ENCODE peak calls at places on chromosomes 5 and 9, in four cellular contexts. One of them, this sample, is unnamed.

GRCh38 chr5:136042665-136043121 is 13.9 kb downstream of the TGFBI start:
- DNase-seq in GM20000: no peak
- DNase-seq in cardiac fibroblast: peak; percentile 35
- DNase-seq in lower lobe of right lung: no peak
- DNase-seq in this sample: no peak

GRCh38 chr9:29176231-29176630 is 1603.0 kb upstream of the C9orf72 start:
- DNase-seq in lower lobe of right lung: no peak
- DNase-seq in cardiac fibroblast: no peak
- DNase-seq in GM20000: no peak
- DNase-seq in this sample: no peak

GRCh38 chr9:117293199-117294114 is 121.4 kb downstream of the ASTN2 start:
- DNase-seq in lower lobe of right lung: no peak
- DNase-seq in cardiac fibroblast: no peak
- DNase-seq in GM20000: no peak
- DNase-seq in this sample: no peak

GRCh38 chr5:179274321-179275315 is 70.6 kb downstream of the ADAMTS2 start:
- DNase-seq in GM20000: no peak
- DNase-seq in lower lobe of right lung: peak; percentile 37
- DNase-seq in cardiac fibroblast: no peak
- DNase-seq in this sample: no peak

GRCh38 chr5:171310816-171311697 is 2.0 kb downstream of the TLX3 start:
- DNase-seq in cardiac fibroblast: peak; percentile 32
- DNase-seq in GM20000: peak; percentile 69
- DNase-seq in lower lobe of right lung: no peak
- DNase-seq in this sample: no peak

GRCh38 chr5:138972230-138972629 is 97.1 kb upstream of the LRRTM2 start:
- DNase-seq in GM20000: no peak
- DNase-seq in cardiac fibroblast: no peak
- DNase-seq in lower lobe of right lung: no peak
- DNase-seq in this sample: no peak

GRCh38 chr5:147558826-147559225 is 49.0 kb upstream of the DPYSL3 start:
- DNase-seq in cardiac fibroblast: peak; percentile 90
- DNase-seq in GM20000: peak; percentile 9
- DNase-seq in lower lobe of right lung: no peak
- DNase-seq in this sample: no peak

GRCh38 chr9:137666505-137666809 is 47.7 kb downstream of the EHMT1 start:
- DNase-seq in cardiac fibroblast: no peak
- DNase-seq in lower lobe of right lung: no peak
- DNase-seq in GM20000: no peak
- DNase-seq in this sample: no peak

GRCh38 chr5:6197427-6197826 is 180.9 kb downstream of the MED10 start:
- DNase-seq in lower lobe of right lung: no peak
- DNase-seq in GM20000: no peak
- DNase-seq in cardiac fibroblast: no peak
- DNase-seq in this sample: no peak

GRCh38 chr5:115831163-115831768 is 10.1 kb downstream of the ATG12 start:
- DNase-seq in lower lobe of right lung: no peak
- DNase-seq in GM20000: peak; percentile 49
- DNase-seq in cardiac fibroblast: peak; percentile 55
- DNase-seq in this sample: no peak

GRCh38 chr5:143581148-143581547 is 177.7 kb upstream of the NR3C1 start:
- DNase-seq in lower lobe of right lung: no peak
- DNase-seq in GM20000: no peak
- DNase-seq in cardiac fibroblast: no peak
- DNase-seq in this sample: no peak

GRCh38 chr5:19555876-19556275 is 432.1 kb downstream of the CDH18 start:
- DNase-seq in cardiac fibroblast: no peak
- DNase-seq in GM20000: no peak
- DNase-seq in lower lobe of right lung: no peak
- DNase-seq in this sample: no peak

GRCh38 chr9:91130796-91131318 is 230.9 kb downstream of the AUH start:
- DNase-seq in lower lobe of right lung: no peak
- DNase-seq in cardiac fibroblast: no peak
- DNase-seq in GM20000: no peak
- DNase-seq in this sample: no peak

GRCh38 chr9:130940693-130941576 is 1.9 kb upstream of the FIBCD1 start:
- DNase-seq in cardiac fibroblast: peak; percentile 44
- DNase-seq in lower lobe of right lung: peak; percentile 83
- DNase-seq in GM20000: peak; percentile 91
- DNase-seq in this sample: peak; percentile 88

GRCh38 chr5:932628-933250 is 40.1 kb downstream of the TRIP13 start:
- DNase-seq in lower lobe of right lung: no peak
- DNase-seq in GM20000: no peak
- DNase-seq in cardiac fibroblast: peak; percentile 47
- DNase-seq in this sample: no peak

GRCh38 chr5:82987188-82987587 is 90.0 kb downstream of the TMEM167A start:
- DNase-seq in cardiac fibroblast: no peak
- DNase-seq in GM20000: no peak
- DNase-seq in lower lobe of right lung: no peak
- DNase-seq in this sample: no peak

GRCh38 chr9:38024036-38024681 is 44.9 kb downstream of the SHB start:
- DNase-seq in cardiac fibroblast: peak; percentile 72
- DNase-seq in GM20000: no peak
- DNase-seq in lower lobe of right lung: peak; percentile 75
- DNase-seq in this sample: peak; percentile 62

GRCh38 chr9:135644631-135645218 is 5.4 kb upstream of the GLT6D1 start:
- DNase-seq in cardiac fibroblast: no peak
- DNase-seq in lower lobe of right lung: no peak
- DNase-seq in GM20000: no peak
- DNase-seq in this sample: no peak

GRCh38 chr9:78857371-78858225 is 560.7 kb downstream of the PSAT1 start:
- DNase-seq in cardiac fibroblast: no peak
- DNase-seq in lower lobe of right lung: no peak
- DNase-seq in GM20000: no peak
- DNase-seq in this sample: no peak

GRCh38 chr9:100216178-100216787 is 117.2 kb downstream of the INVS start:
- DNase-seq in lower lobe of right lung: peak; percentile 43
- DNase-seq in GM20000: peak; percentile 52
- DNase-seq in cardiac fibroblast: peak; percentile 68
- DNase-seq in this sample: no peak

GRCh38 chr9:127720031-127720864 is 4.4 kb downstream of the TTC16 start:
- DNase-seq in GM20000: no peak
- DNase-seq in lower lobe of right lung: no peak
- DNase-seq in cardiac fibroblast: no peak
- DNase-seq in this sample: no peak

GRCh38 chr5:19837536-19838179 is 150.3 kb downstream of the CDH18 start:
- DNase-seq in cardiac fibroblast: no peak
- DNase-seq in GM20000: no peak
- DNase-seq in lower lobe of right lung: no peak
- DNase-seq in this sample: no peak

GRCh38 chr5:82806513-82806912 is 270.7 kb downstream of the TMEM167A start:
- DNase-seq in cardiac fibroblast: peak; percentile 28
- DNase-seq in lower lobe of right lung: no peak
- DNase-seq in GM20000: no peak
- DNase-seq in this sample: no peak

GRCh38 chr9:38132956-38133355 is 63.9 kb upstream of the SHB start:
- DNase-seq in lower lobe of right lung: no peak
- DNase-seq in cardiac fibroblast: no peak
- DNase-seq in GM20000: no peak
- DNase-seq in this sample: no peak

GRCh38 chr5:73902327-73903051 is 276.5 kb downstream of the ARHGEF28 start:
- DNase-seq in cardiac fibroblast: peak; percentile 81
- DNase-seq in GM20000: peak; percentile 57
- DNase-seq in lower lobe of right lung: no peak
- DNase-seq in this sample: no peak

GRCh38 chr9:92971776-92972175 is 24.5 kb downstream of the FGD3 start:
- DNase-seq in GM20000: no peak
- DNase-seq in cardiac fibroblast: no peak
- DNase-seq in lower lobe of right lung: no peak
- DNase-seq in this sample: no peak

GRCh38 chr9:73023025-73023541 is 70.2 kb upstream of the ALDH1A1 start:
- DNase-seq in GM20000: peak; percentile 23
- DNase-seq in cardiac fibroblast: peak; percentile 80
- DNase-seq in lower lobe of right lung: no peak
- DNase-seq in this sample: peak; percentile 66

GRCh38 chr5:138460032-138460693 is 5.1 kb upstream of the EGR1 start:
- DNase-seq in lower lobe of right lung: peak; percentile 15
- DNase-seq in GM20000: no peak
- DNase-seq in cardiac fibroblast: no peak
- DNase-seq in this sample: no peak

GRCh38 chr9:127102176-127102575 is 20.3 kb downstream of the ANGPTL2 start:
- DNase-seq in cardiac fibroblast: no peak
- DNase-seq in lower lobe of right lung: no peak
- DNase-seq in GM20000: no peak
- DNase-seq in this sample: no peak

GRCh38 chr5:139967353-139967752 is 75.7 kb downstream of the NRG2 start:
- DNase-seq in GM20000: no peak
- DNase-seq in lower lobe of right lung: no peak
- DNase-seq in cardiac fibroblast: no peak
- DNase-seq in this sample: no peak

GRCh38 chr9:84711936-84712335 is 42.4 kb downstream of the NTRK2 start:
- DNase-seq in cardiac fibroblast: peak; percentile 3
- DNase-seq in lower lobe of right lung: no peak
- DNase-seq in GM20000: no peak
- DNase-seq in this sample: no peak

GRCh38 chr5:135149956-135150723 is 116.1 kb upstream of the PITX1 start:
- DNase-seq in lower lobe of right lung: no peak
- DNase-seq in GM20000: no peak
- DNase-seq in cardiac fibroblast: no peak
- DNase-seq in this sample: no peak

GRCh38 chr9:95270790-95271189 is 46.7 kb downstream of the FANCC start:
- DNase-seq in lower lobe of right lung: no peak
- DNase-seq in GM20000: no peak
- DNase-seq in cardiac fibroblast: no peak
- DNase-seq in this sample: no peak

GRCh38 chr5:109863752-109864151 is 174.0 kb downstream of the MAN2A1 start:
- DNase-seq in cardiac fibroblast: peak; percentile 63
- DNase-seq in lower lobe of right lung: no peak
- DNase-seq in GM20000: no peak
- DNase-seq in this sample: no peak

GRCh38 chr5:142109356-142110045 is 922 bp downstream of the NDFIP1 start:
- DNase-seq in lower lobe of right lung: no peak
- DNase-seq in GM20000: peak; percentile 29
- DNase-seq in cardiac fibroblast: peak; percentile 37
- DNase-seq in this sample: no peak

GRCh38 chr5:142110988-142111687 is 2.6 kb downstream of the NDFIP1 start:
- DNase-seq in cardiac fibroblast: no peak
- DNase-seq in GM20000: no peak
- DNase-seq in lower lobe of right lung: no peak
- DNase-seq in this sample: no peak

GRCh38 chr5:142110046-142110531 is 1.5 kb downstream of the NDFIP1 start:
- DNase-seq in lower lobe of right lung: no peak
- DNase-seq in cardiac fibroblast: peak; percentile 46
- DNase-seq in GM20000: peak; percentile 59
- DNase-seq in this sample: no peak

GRCh38 chr5:142107729-142108431 is 699 bp upstream of the NDFIP1 start:
- DNase-seq in GM20000: no peak
- DNase-seq in cardiac fibroblast: no peak
- DNase-seq in lower lobe of right lung: no peak
- DNase-seq in this sample: no peak

DNA sequence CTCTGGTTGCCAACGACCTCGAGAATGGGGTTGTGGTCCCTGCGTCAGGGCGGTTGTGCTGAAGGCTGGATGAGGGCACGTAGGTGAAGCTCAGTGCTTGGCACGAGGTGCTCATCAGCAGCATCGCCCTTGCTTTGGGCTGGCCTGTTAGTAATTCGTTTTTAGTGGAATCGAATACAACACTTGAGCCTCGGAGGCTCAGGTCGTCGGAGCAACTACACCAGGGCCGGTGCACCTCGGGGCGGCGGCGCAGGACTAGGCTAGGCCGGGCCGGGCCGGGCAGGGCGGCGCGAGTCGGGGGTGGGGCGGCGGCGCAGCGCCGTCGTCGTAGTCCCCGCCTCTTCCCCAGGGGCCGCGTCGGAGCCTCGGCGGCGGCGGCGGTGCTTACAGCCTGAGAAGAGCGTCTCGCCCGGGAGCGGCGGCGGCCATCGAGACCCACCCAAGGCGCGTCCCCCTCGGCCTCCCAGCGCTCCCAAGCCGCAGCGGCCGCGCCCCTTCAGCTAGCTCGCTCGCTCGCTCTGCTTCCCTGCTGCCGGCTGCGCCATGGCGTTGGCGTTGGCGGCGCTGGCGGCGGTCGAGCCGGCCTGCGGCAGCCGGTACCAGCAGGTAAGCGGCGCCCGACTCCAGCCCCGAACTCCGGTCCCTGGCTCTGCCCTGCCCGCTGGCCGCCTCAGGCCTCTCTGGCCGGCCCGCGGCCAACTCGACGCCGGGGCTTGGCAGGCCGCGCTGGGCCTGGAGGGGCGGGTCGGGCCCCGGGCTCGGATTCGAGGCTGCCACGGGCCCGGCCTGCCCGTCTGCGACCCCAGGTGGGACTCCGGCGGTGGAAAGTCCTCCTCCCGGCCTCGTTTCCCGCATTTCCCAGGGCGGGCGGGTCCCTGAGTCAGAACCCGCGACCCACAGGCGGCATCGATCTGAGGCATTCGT is at the start of gene NDFIP1:
- DNase-seq in lower lobe of right lung: peak; percentile 92
- DNase-seq in GM20000: peak; percentile 88
- DNase-seq in cardiac fibroblast: peak; percentile 86
- DNase-seq in this sample: peak; percentile 72
- TF ChIP-seq CTCF in lower lobe of right lung: no peak
- TF ChIP-seq CTCF in GM20000: no peak
- TF ChIP-seq CTCF in cardiac fibroblast: no peak
- TF ChIP-seq CTCF in this sample: no peak

DNA sequence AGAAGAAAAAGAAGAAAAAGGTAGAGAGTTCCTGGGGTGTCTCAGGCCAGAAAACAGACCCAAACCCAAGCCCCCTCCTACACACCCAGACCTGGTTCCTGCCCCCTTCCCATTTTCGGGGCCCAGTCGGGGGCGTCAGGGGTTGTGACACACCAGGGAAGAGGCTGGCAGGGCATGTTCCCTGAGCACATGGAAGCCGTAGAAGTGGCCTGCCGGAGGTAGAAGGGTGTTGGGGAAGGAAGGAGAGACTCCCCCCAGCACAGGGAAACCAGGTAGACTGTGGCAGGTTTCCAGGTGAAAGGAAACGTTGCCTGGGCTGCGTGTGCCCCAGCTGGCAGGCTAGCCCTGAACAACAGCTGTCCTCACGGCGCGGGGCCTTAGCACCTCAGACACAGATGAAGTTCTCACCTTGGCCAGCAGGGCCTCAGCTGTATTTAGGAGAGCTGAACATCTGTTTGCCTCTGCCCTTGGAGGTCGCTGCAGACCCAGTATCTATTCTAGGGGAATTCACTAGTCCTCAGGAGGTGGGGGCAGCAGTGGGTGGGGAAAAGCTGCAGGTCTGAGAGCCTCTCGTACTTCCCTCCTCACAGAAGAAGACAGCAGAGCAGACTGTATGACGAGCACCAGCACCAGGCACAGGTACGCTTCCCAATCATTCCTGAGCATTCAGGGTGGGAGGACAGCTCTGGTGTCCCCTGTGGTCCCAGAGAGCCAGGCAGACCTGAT is 14.1 kb downstream of the CD74 start:
- DNase-seq in GM20000: peak; percentile 74
- DNase-seq in lower lobe of right lung: peak; percentile 44
- DNase-seq in cardiac fibroblast: no peak
- DNase-seq in this sample: no peak
- TF ChIP-seq CTCF in GM20000: peak; percentile 72
- TF ChIP-seq CTCF in lower lobe of right lung: no peak
- TF ChIP-seq CTCF in cardiac fibroblast: peak; percentile 32
- TF ChIP-seq CTCF in this sample: peak; percentile 54

GRCh38 chr5:36041537-36041845 is 25.2 kb downstream of the UGT3A2 start:
- DNase-seq in GM20000: no peak
- DNase-seq in lower lobe of right lung: no peak
- DNase-seq in cardiac fibroblast: no peak
- DNase-seq in this sample: no peak
- TF ChIP-seq CTCF in GM20000: no peak
- TF ChIP-seq CTCF in lower lobe of right lung: no peak
- TF ChIP-seq CTCF in cardiac fibroblast: no peak
- TF ChIP-seq CTCF in this sample: no peak

GRCh38 chr9:124415102-124415851 is at the start of gene PSMB7:
- DNase-seq in cardiac fibroblast: peak; percentile 98
- DNase-seq in GM20000: peak; percentile 92
- DNase-seq in lower lobe of right lung: peak; percentile 97
- DNase-seq in this sample: peak; percentile 95
- TF ChIP-seq CTCF in cardiac fibroblast: peak; percentile 83
- TF ChIP-seq CTCF in GM20000: peak; percentile 66
- TF ChIP-seq CTCF in lower lobe of right lung: peak; percentile 83
- TF ChIP-seq CTCF in this sample: peak; percentile 68